ENCODE peak calls at places on chromosomes 11 and 22, in five cellular contexts. U, K, R, F and L are unnamed samples.

GRCh38 chr11:71244116-71244815 is 8.1 kb downstream of the SHANK2 start:
- DNase-seq in U (peak), K (no peak), R (no peak), F (peak), L (no peak)

GRCh38 chr22:49295465-49295743 is 532.3 kb downstream of the BRD1 start:
- DNase-seq in U (no peak), K (no peak), R (no peak), F (peak), L (no peak)

GRCh38 chr11:35980646-35981402 is 37.0 kb downstream of the LDLRAD3 start:
- DNase-seq in U (no peak), K (no peak), R (peak), F (no peak), L (no peak)

GRCh38 chr22:44648085-44648820 is 53.8 kb upstream of the PRR5 start:
- DNase-seq in U (no peak), K (no peak), R (no peak), F (peak), L (no peak)

GRCh38 chr11:68009391-68010000 is 631 bp upstream of the ALDH3B1 start:
- DNase-seq in U (no peak), K (no peak), R (peak), F (no peak), L (peak)

GRCh38 chr11:67484847-67485311 is 2.1 kb downstream of the AIP start:
- DNase-seq in U (no peak), K (no peak), R (no peak), F (no peak), L (no peak)

GRCh38 chr11:106585061-106585460 is 433.2 kb downstream of the GUCY1A2 start:
- DNase-seq in U (peak), K (no peak), R (peak), F (no peak), L (peak)

GRCh38 chr11:86067230-86068137 is 1.4 kb downstream of the PICALM start:
- DNase-seq in U (no peak), K (no peak), R (no peak), F (no peak), L (no peak)

GRCh38 chr22:39579909-39580571 is 9.5 kb downstream of the CACNA1I start:
- DNase-seq in U (no peak), K (no peak), R (no peak), F (no peak), L (no peak)
- TF ChIP-seq CTCF in U (no peak), K (no peak), R (no peak), F (no peak), L (no peak)

GRCh38 chr11:44348721-44349120 is 38.8 kb upstream of the ALX4 start:
- DNase-seq in U (no peak), K (no peak), R (no peak), F (no peak), L (no peak)

GRCh38 chr11:44348114-44348513 is 38.2 kb upstream of the ALX4 start:
- DNase-seq in U (no peak), K (no peak), R (no peak), F (no peak), L (no peak)

GRCh38 chr11:44351006-44351660 is 41.2 kb upstream of the ALX4 start:
- DNase-seq in U (no peak), K (no peak), R (no peak), F (no peak), L (no peak)

GRCh38 chr11:44349328-44349727 is 39.4 kb upstream of the ALX4 start:
- DNase-seq in U (no peak), K (no peak), R (no peak), F (no peak), L (no peak)

GRCh38 chr11:44351898-44352498 is 42.1 kb upstream of the ALX4 start:
- DNase-seq in U (no peak), K (no peak), R (no peak), F (no peak), L (no peak)
- TF ChIP-seq CTCF in U (no peak), K (peak), R (no peak), F (no peak), L (peak)

DNA sequence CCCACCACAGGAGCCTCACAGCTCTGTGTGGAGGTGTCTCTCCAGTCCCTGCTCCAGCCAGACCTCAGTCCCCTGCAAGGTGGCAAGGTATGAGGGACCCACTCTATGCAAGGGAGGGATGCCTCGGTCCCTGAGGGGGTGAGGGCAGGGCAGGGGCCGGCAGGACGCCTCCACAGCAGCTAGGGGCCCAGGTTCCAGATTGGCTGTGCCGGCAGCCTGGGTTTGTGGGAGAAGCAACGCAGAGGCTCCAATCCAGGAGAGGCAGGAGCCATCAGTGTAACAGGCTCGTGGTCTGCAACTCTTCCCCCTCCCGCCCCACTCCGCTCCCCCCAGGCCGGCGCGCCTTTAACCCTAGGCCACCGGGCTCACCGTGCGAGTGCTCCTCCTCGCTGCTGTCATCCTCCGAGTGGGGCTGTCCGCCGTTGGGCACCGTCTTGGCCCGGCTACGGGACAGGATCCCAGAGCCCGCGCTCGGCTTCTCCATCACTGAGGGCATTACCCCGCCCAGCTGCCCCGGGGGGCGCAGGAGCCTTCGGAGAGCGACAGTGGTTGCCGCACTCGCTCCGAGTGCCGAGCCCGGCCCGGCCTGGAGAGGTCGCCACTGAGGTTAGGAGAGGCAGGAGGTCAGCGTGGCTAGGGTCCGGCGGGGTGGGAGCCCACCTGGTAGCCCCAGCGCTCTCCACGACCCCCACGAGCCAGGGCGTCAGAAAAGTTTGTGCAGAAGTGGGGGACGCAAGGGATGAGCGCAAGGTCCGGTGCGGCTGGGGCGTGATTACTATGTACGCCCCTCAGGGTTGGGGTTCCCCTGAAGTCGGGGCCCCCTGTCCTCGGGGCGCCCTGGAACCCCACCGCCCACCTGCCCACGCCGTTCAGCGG is 765 bp downstream of the RCOR2 start:
- DNase-seq in U (no peak), K (peak), R (no peak), F (peak), L (no peak)
- TF ChIP-seq CTCF in U (peak), K (peak), R (peak), F (no peak), L (peak)

DNA sequence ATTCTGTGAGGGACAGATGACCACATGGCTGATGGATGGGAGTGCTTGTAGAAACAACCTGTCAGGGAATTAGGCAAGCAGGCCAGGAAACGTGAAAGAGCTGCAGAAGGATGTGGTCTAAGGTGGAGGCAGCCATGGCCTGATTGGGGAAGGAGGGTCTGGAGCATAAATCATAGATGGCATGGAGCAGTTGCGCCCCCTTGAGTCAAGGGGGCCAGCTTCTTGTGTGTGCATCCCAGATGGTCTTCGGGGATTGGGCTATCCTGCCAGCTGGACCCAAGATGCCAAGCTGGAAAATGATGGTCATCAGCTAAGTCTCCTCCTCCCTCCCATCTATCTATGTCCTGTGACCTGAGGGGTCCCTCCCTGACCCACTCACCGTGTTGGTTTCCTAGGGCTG is 119.4 kb upstream of the CLPB start:
- DNase-seq in U (no peak), K (peak), R (no peak), F (peak), L (no peak)
- TF ChIP-seq CTCF in U (no peak), K (peak), R (no peak), F (no peak), L (peak)